ENCODE peak calls at places on chromosomes 5 and 9, in nine cellular contexts. K is left ventricle myocardium inferior; S is PC-3; T is heart right ventricle; B is adrenal gland; U is CD4-positive, CD25-positive, alpha-beta regulatory T cell; N is naive thymus-derived CD4-positive, alpha-beta T cell; W is neural progenitor cell; I is lower lobe of right lung. Z is an unnamed sample.

GRCh38 chr5:31378838-31379237 is 153.1 kb downstream of the DROSHA start:
- DNase-seq in S (no peak), T (no peak), W (no peak), K (no peak), U (no peak), B (no peak), I (no peak), N (no peak), Z (no peak)

GRCh38 chr9:13022756-13023155 is 247.9 kb downstream of the LURAP1L start:
- DNase-seq in B (no peak), T (no peak), K (no peak), W (no peak), U (no peak), I (no peak), N (no peak), S (peak; percentile 8), Z (no peak)

GRCh38 chr5:15326471-15326870 is 173.5 kb upstream of the FBXL7 start:
- DNase-seq in I (no peak), S (no peak), B (no peak), T (no peak), W (no peak), U (no peak), K (no peak), N (no peak), Z (no peak)

GRCh38 chr9:91948423-91949292 is 1.4 kb downstream of the ROR2 start:
- DNase-seq in B (peak; percentile 76), U (peak; percentile 17), K (peak; percentile 25), S (no peak), I (peak; percentile 50), T (peak; percentile 26), N (no peak), W (peak; percentile 87), Z (peak; percentile 87)

GRCh38 chr9:91071185-91071990 is 269.8 kb downstream of the SYK start:
- DNase-seq in S (peak; percentile 75), W (no peak), U (peak; percentile 55), N (no peak), B (no peak), I (no peak), T (no peak), K (no peak), Z (no peak)

GRCh38 chr9:125977223-125977622 is 230.1 kb downstream of the PBX3 start:
- DNase-seq in S (peak; percentile 54), W (no peak), N (no peak), B (no peak), K (no peak), T (no peak), U (no peak), I (no peak), Z (no peak)

GRCh38 chr5:181241393-181241975 is 2.2 kb downstream of the RACK1 start:
- DNase-seq in W (no peak), U (peak; percentile 79), I (no peak), S (peak; percentile 81), N (no peak), T (no peak), B (no peak), K (no peak), Z (no peak)

GRCh38 chr9:124797343-124798103 is 20.6 kb downstream of the OLFML2A start:
- DNase-seq in U (no peak), W (no peak), B (peak; percentile 41), K (peak; percentile 37), T (no peak), S (no peak), N (no peak), I (no peak), Z (no peak)

GRCh38 chr5:78295035-78295961 is 800 bp upstream of the AP3B1 start:
- DNase-seq in K (peak; percentile 18), W (peak; percentile 47), S (peak; percentile 60), I (peak; percentile 67), B (peak; percentile 23), U (peak; percentile 64), N (peak; percentile 21), T (peak; percentile 26), Z (peak; percentile 72)

GRCh38 chr5:68456756-68457217 is 241.2 kb downstream of the PIK3R1 start:
- DNase-seq in W (no peak), N (no peak), T (no peak), S (peak; percentile 71), I (no peak), U (no peak), K (no peak), B (peak; percentile 34), Z (no peak)

GRCh38 chr5:115414406-115415142 is 118.1 kb upstream of the CCDC112 start:
- DNase-seq in S (no peak), B (peak; percentile 15), N (no peak), W (no peak), K (no peak), U (no peak), T (no peak), I (peak; percentile 45), Z (no peak)

GRCh38 chr5:74766348-74766886 is 500 bp downstream of the GFM2 start:
- DNase-seq in U (peak; percentile 80), K (no peak), B (no peak), T (no peak), W (peak; percentile 48), N (no peak), S (peak; percentile 34), I (no peak), Z (peak; percentile 41)

GRCh38 chr9:106753155-106753671 is 109.8 kb upstream of the ZNF462 start:
- DNase-seq in N (no peak), B (no peak), S (no peak), K (no peak), W (no peak), T (no peak), U (no peak), I (no peak), Z (peak; percentile 3)

GRCh38 chr9:128005938-128006337 is 25.1 kb upstream of the EEIG1 start:
- DNase-seq in I (no peak), S (peak; percentile 24), W (peak; percentile 13), N (no peak), B (peak; percentile 89), T (peak; percentile 39), K (peak; percentile 31), U (no peak), Z (no peak)

GRCh38 chr9:127106493-127106855 is 16.0 kb downstream of the ANGPTL2 start:
- DNase-seq in T (no peak), B (peak; percentile 10), N (no peak), U (no peak), I (no peak), K (no peak), W (no peak), S (no peak), Z (no peak)

GRCh38 chr5:56480305-56481146 is 247.4 kb upstream of the ANKRD55 start:
- DNase-seq in S (peak; percentile 2), I (peak; percentile 63), T (peak; percentile 75), K (peak; percentile 71), W (peak; percentile 87), N (no peak), U (no peak), B (peak; percentile 80), Z (peak; percentile 86)

GRCh38 chr5:79990205-79990597 is 861 bp downstream of the MTX3 start:
- DNase-seq in K (no peak), B (no peak), I (no peak), W (no peak), U (peak; percentile 89), S (peak; percentile 1), T (no peak), N (no peak), Z (no peak)
- H3K4me3 ChIP-seq in K (peak overlapping the region; percentile 93), B (no peak overlapping the region), I (peak overlapping the region; percentile 92), W (peak overlapping the region; percentile 86), U (peak overlapping the region; percentile 83), S (peak overlapping the region; percentile 100), T (peak overlapping the region; percentile 88), N (peak overlapping the region; percentile 80), Z (peak overlapping the region; percentile 94)

DNA sequence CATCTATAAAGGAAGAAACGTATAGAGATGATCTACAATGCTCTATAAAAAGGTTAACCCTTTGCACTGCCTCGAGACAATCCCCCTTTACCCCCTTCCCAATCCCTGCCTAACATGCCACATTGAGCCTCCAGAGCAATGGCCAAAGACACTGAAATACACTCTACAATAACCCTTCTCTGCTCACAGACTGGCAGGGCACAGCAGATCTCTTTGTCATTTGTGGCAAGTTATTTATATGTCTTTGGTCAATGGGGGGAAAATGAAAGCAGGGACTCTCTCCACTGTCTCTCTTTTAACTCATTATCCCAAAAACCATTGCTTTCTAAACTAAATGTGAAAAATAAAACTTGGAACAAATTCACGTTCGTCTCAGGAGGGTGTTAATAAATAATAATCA is 51.7 kb downstream of the PTCH1 start:
- DNase-seq in N (no peak), I (no peak), S (no peak), W (no peak), T (no peak), B (no peak), K (no peak), U (no peak), Z (no peak)
- H3K36me3 ChIP-seq in N (peaks cover 15% of the 10 kb centered on the region), I (peaks cover 72% of the 10 kb centered on the region), S (no peaks in the 10 kb centered on the region), W (peaks cover 7% of the 10 kb centered on the region), T (peaks cover 76% of the 10 kb centered on the region), B (no peaks in the 10 kb centered on the region), K (peaks cover 71% of the 10 kb centered on the region), U (peaks cover 4% of the 10 kb centered on the region), Z (peaks cover 15% of the 10 kb centered on the region)

DNA sequence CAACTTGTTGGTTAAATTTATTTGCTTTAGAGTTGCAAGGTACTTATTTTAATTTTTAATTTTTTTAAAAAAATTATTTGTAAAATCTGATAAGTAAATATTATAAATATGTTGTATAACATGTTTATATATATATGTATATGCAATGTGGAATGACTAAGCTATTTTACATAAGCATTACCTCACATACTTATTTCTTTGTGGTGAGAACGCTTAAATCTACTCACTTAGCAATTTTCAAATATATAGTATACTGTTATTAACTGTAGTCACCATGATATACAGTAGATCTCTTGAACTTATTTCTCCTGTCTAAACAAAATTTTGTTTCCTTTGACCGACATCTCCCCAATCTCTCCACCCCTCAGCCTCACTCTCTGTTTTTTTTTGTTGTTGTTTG is 147.8 kb downstream of the NNT start:
- DNase-seq in T (no peak), N (no peak), B (no peak), U (no peak), K (no peak), I (no peak), S (no peak), W (no peak), Z (no peak)
- H3K4me3 ChIP-seq in T (no peak overlapping the region), N (no peak overlapping the region), B (no peak overlapping the region), U (no peak overlapping the region), K (no peak overlapping the region), I (no peak overlapping the region), S (no peak overlapping the region), W (no peak overlapping the region), Z (no peak overlapping the region)

GRCh38 chr5:154861946-154862345 is 3.5 kb downstream of the CNOT8 start:
- DNase-seq in B (no peak), S (no peak), I (no peak), U (no peak), N (no peak), W (no peak), T (no peak), K (no peak), Z (no peak)

GRCh38 chr5:154865466-154866184 is 7.2 kb downstream of the CNOT8 start:
- DNase-seq in K (no peak), S (no peak), T (no peak), N (no peak), U (no peak), B (no peak), W (no peak), I (no peak), Z (no peak)

GRCh38 chr5:154862766-154863165 is 4.3 kb downstream of the CNOT8 start:
- DNase-seq in S (no peak), I (no peak), W (no peak), B (no peak), U (no peak), N (no peak), T (no peak), K (no peak), Z (no peak)

GRCh38 chr5:154860765-154861164 is 2.3 kb downstream of the CNOT8 start:
- DNase-seq in I (no peak), W (no peak), B (no peak), U (peak; percentile 27), S (no peak), K (no peak), N (no peak), T (no peak), Z (no peak)

GRCh38 chr5:154863291-154864080 is 5.1 kb downstream of the CNOT8 start:
- DNase-seq in I (no peak), U (no peak), K (no peak), N (no peak), W (no peak), B (no peak), T (no peak), S (no peak), Z (no peak)
- H3K36me3 ChIP-seq in I (peaks cover 54% of the 10 kb centered on the region), U (peaks cover 47% of the 10 kb centered on the region), K (peaks cover 55% of the 10 kb centered on the region), N (peaks cover 39% of the 10 kb centered on the region), W (peaks cover 7% of the 10 kb centered on the region), B (no peaks in the 10 kb centered on the region), T (peaks cover 55% of the 10 kb centered on the region), S (no peaks in the 10 kb centered on the region), Z (peaks cover 8% of the 10 kb centered on the region)

Z was measured in H7.